ENCODE peak calls at places on chromosomes 13 and 19, in ten cellular contexts. One of them, this sample, is unnamed.

GRCh38 chr19:45253396-45254027 is 2.4 kb downstream of the MARK4 start:
- DNase-seq in adrenal gland: no peak
- DNase-seq in uterus: no peak
- DNase-seq in Peyer's patch: no peak
- DNase-seq in gastrocnemius medialis: no peak
- DNase-seq in ovary: no peak
- DNase-seq in heart left ventricle: no peak
- DNase-seq in breast epithelium: no peak
- DNase-seq in testis: no peak
- DNase-seq in lower leg skin: no peak
- DNase-seq in this sample: no peak

GRCh38 chr13:110116072-110116487 is 190.9 kb downstream of the COL4A1 start:
- DNase-seq in heart left ventricle: peak
- DNase-seq in testis: peak
- DNase-seq in lower leg skin: peak
- DNase-seq in uterus: peak
- DNase-seq in breast epithelium: no peak
- DNase-seq in gastrocnemius medialis: no peak
- DNase-seq in ovary: peak
- DNase-seq in Peyer's patch: no peak
- DNase-seq in adrenal gland: peak
- DNase-seq in this sample: peak

GRCh38 chr13:64723735-64724134 is 2506.4 kb downstream of the PCDH9 start:
- DNase-seq in Peyer's patch: no peak
- DNase-seq in uterus: no peak
- DNase-seq in gastrocnemius medialis: no peak
- DNase-seq in adrenal gland: no peak
- DNase-seq in breast epithelium: no peak
- DNase-seq in heart left ventricle: no peak
- DNase-seq in lower leg skin: no peak
- DNase-seq in ovary: no peak
- DNase-seq in testis: no peak
- DNase-seq in this sample: no peak

GRCh38 chr19:55688422-55689218 is 13.6 kb downstream of the EPN1 start:
- DNase-seq in testis: peak
- DNase-seq in gastrocnemius medialis: no peak
- DNase-seq in adrenal gland: peak
- DNase-seq in ovary: no peak
- DNase-seq in Peyer's patch: no peak
- DNase-seq in heart left ventricle: no peak
- DNase-seq in lower leg skin: no peak
- DNase-seq in uterus: no peak
- DNase-seq in breast epithelium: no peak
- DNase-seq in this sample: no peak

GRCh38 chr19:18594096-18594823 is 5.7 kb downstream of the REX1BD start:
- DNase-seq in uterus: peak
- DNase-seq in ovary: peak
- DNase-seq in gastrocnemius medialis: peak
- DNase-seq in Peyer's patch: peak
- DNase-seq in lower leg skin: no peak
- DNase-seq in testis: peak
- DNase-seq in heart left ventricle: peak
- DNase-seq in adrenal gland: peak
- DNase-seq in breast epithelium: peak
- DNase-seq in this sample: peak

GRCh38 chr13:99982021-99982740 is 597 bp downstream of the ZIC2 start:
- DNase-seq in ovary: no peak
- DNase-seq in adrenal gland: no peak
- DNase-seq in uterus: no peak
- DNase-seq in Peyer's patch: no peak
- DNase-seq in gastrocnemius medialis: no peak
- DNase-seq in heart left ventricle: no peak
- DNase-seq in breast epithelium: no peak
- DNase-seq in lower leg skin: no peak
- DNase-seq in testis: no peak
- DNase-seq in this sample: no peak

GRCh38 chr13:102517959-102518358 is 78.8 kb upstream of the TPP2 start:
- DNase-seq in Peyer's patch: no peak
- DNase-seq in lower leg skin: no peak
- DNase-seq in adrenal gland: no peak
- DNase-seq in heart left ventricle: no peak
- DNase-seq in gastrocnemius medialis: no peak
- DNase-seq in ovary: no peak
- DNase-seq in breast epithelium: no peak
- DNase-seq in testis: no peak
- DNase-seq in uterus: no peak
- DNase-seq in this sample: no peak

GRCh38 chr13:108083056-108083455 is 132.3 kb downstream of the LIG4 start:
- DNase-seq in uterus: no peak
- DNase-seq in heart left ventricle: no peak
- DNase-seq in Peyer's patch: no peak
- DNase-seq in gastrocnemius medialis: no peak
- DNase-seq in testis: no peak
- DNase-seq in breast epithelium: no peak
- DNase-seq in lower leg skin: no peak
- DNase-seq in ovary: no peak
- DNase-seq in adrenal gland: no peak
- DNase-seq in this sample: no peak

GRCh38 chr13:44362394-44363040 is 11.1 kb upstream of the SERP2 start:
- DNase-seq in breast epithelium: no peak
- DNase-seq in Peyer's patch: no peak
- DNase-seq in uterus: no peak
- DNase-seq in ovary: no peak
- DNase-seq in heart left ventricle: no peak
- DNase-seq in lower leg skin: no peak
- DNase-seq in testis: no peak
- DNase-seq in adrenal gland: no peak
- DNase-seq in gastrocnemius medialis: no peak
- DNase-seq in this sample: no peak

DNA sequence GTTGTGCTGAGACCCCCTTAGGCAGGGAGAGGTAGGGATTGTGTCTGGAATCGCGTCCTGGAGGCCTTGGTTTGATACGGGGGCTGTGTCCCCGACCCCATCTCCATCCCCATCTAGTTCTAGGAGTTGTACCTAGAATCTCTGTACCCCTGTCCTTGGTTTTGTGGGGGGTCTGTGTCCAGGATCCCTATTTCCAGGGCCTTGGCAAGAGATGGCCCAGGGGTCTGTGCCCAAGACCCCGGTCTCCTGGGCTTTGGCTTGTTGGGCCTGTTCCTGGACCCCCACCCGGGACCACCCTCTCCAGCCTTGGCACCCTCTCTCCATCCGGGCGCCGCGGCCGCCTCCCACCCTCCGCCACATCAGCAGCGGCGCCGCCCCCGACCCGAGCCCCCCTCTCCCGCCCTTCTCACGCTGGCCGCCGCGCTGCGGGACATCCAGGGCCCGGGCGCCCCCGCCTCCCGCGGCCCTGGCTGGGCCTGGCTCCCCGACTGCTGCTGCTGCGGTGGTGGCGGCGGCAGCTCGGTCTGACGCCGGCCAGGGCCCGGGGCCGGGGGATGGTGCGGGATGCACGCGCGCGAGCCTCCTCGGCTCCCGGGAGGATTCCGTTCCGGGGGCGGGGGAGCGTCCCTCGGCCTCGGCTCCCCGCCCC is at the start of gene NUMBL:
- DNase-seq in ovary: no peak
- DNase-seq in gastrocnemius medialis: no peak
- DNase-seq in uterus: no peak
- DNase-seq in testis: no peak
- DNase-seq in lower leg skin: no peak
- DNase-seq in heart left ventricle: no peak
- DNase-seq in breast epithelium: no peak
- DNase-seq in Peyer's patch: no peak
- DNase-seq in adrenal gland: no peak
- DNase-seq in this sample: no peak
- TF ChIP-seq POLR2A in ovary: peak
- TF ChIP-seq POLR2A in gastrocnemius medialis: peak
- TF ChIP-seq POLR2A in uterus: peak
- TF ChIP-seq POLR2A in testis: peak
- TF ChIP-seq POLR2A in lower leg skin: no peak
- TF ChIP-seq POLR2A in heart left ventricle: no peak
- TF ChIP-seq POLR2A in breast epithelium: no peak
- TF ChIP-seq POLR2A in Peyer's patch: no peak
- TF ChIP-seq POLR2A in adrenal gland: peak
- TF ChIP-seq POLR2A in this sample: no peak

DNA sequence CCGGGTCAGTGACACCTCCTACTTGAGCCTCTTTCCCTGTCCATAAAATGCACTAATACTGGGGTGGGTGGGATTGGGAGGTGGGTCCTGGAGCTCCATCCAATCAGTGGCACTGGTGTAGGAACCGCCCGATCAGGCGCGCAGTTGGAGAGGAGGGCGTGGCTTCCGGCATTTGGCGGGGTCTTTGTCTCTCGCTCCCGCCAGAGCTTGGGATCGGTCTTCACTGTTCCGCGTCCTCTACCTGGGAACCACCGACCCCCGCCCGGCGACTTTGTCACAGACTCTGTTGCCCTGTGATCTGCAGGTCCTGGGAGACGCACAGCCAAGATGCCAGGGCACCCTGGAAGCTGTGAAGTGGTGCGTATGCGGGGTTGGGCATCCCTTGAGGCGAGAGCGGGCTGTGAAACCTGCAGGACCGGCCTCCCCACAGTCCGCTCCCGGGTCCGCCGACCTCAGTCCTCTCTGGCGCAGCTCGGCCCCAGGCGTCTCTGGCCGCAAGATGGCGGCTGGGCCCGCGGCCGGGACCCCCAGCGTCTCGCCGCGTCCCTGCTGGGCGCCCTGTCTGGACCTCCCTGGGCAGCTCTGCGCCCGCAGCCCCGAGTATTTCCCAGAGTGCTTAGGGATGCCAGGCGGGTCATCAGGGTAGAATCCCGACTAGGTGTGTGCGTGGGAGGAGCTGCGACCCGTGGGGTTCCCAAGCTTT is 41.6 kb upstream of the ZNF730 start:
- DNase-seq in testis: peak
- DNase-seq in ovary: peak
- DNase-seq in uterus: peak
- DNase-seq in gastrocnemius medialis: no peak
- DNase-seq in lower leg skin: peak
- DNase-seq in adrenal gland: peak
- DNase-seq in Peyer's patch: no peak
- DNase-seq in heart left ventricle: peak
- DNase-seq in breast epithelium: no peak
- DNase-seq in this sample: peak
- TF ChIP-seq POLR2A in testis: no peak
- TF ChIP-seq POLR2A in ovary: no peak
- TF ChIP-seq POLR2A in uterus: no peak
- TF ChIP-seq POLR2A in gastrocnemius medialis: no peak
- TF ChIP-seq POLR2A in lower leg skin: no peak
- TF ChIP-seq POLR2A in adrenal gland: no peak
- TF ChIP-seq POLR2A in Peyer's patch: no peak
- TF ChIP-seq POLR2A in heart left ventricle: no peak
- TF ChIP-seq POLR2A in breast epithelium: no peak
- TF ChIP-seq POLR2A in this sample: no peak

DNA sequence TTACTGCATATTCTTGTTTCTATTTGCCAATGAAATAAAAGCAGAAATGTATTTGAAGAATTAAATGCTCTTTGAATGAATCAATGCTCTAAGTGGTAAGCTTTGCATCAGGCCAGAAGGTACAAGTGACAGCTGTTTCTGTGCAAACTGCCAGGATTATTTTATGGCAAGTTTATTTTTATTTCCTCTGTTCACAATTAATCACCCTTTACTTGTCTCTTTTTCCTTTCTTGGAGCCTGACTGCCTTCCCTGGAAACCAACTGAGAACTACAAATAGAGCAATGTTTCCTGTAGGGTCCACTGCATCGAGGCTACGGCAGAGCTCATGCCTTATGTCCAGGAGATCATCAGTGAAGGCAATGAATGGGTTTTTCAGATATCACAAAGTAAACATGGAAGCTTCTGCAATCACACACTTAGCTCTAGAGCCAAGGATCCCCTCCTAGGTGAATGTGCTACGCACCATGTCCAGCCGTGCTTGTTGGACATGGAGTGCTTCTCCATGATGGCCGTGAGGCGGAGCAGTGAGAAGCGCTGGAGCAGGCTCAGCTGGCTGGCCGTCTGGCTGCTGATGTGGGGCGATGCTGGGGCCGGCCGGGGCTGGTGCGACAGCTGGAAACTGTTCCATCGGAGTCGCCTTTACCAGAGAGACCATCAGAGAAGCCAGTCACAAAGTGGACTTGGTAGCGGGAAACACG is 110.8 kb downstream of the KL start:
- DNase-seq in breast epithelium: no peak
- DNase-seq in gastrocnemius medialis: peak
- DNase-seq in adrenal gland: no peak
- DNase-seq in testis: no peak
- DNase-seq in ovary: no peak
- DNase-seq in lower leg skin: no peak
- DNase-seq in Peyer's patch: no peak
- DNase-seq in uterus: peak
- DNase-seq in heart left ventricle: peak
- DNase-seq in this sample: peak
- TF ChIP-seq POLR2A in breast epithelium: no peak
- TF ChIP-seq POLR2A in gastrocnemius medialis: no peak
- TF ChIP-seq POLR2A in adrenal gland: no peak
- TF ChIP-seq POLR2A in testis: no peak
- TF ChIP-seq POLR2A in ovary: no peak
- TF ChIP-seq POLR2A in lower leg skin: no peak
- TF ChIP-seq POLR2A in Peyer's patch: no peak
- TF ChIP-seq POLR2A in uterus: no peak
- TF ChIP-seq POLR2A in heart left ventricle: no peak
- TF ChIP-seq POLR2A in this sample: no peak

GRCh38 chr13:33351324-33351723 is 65.8 kb upstream of the STARD13 start:
- DNase-seq in uterus: no peak
- DNase-seq in Peyer's patch: no peak
- DNase-seq in gastrocnemius medialis: no peak
- DNase-seq in testis: no peak
- DNase-seq in breast epithelium: no peak
- DNase-seq in heart left ventricle: no peak
- DNase-seq in ovary: no peak
- DNase-seq in adrenal gland: no peak
- DNase-seq in lower leg skin: no peak
- DNase-seq in this sample: no peak

GRCh38 chr13:33349314-33349995 is 63.9 kb upstream of the STARD13 start:
- DNase-seq in ovary: peak
- DNase-seq in gastrocnemius medialis: peak
- DNase-seq in testis: peak
- DNase-seq in uterus: peak
- DNase-seq in heart left ventricle: no peak
- DNase-seq in Peyer's patch: no peak
- DNase-seq in lower leg skin: no peak
- DNase-seq in adrenal gland: no peak
- DNase-seq in breast epithelium: no peak
- DNase-seq in this sample: no peak

GRCh38 chr13:33348366-33348765 is 62.8 kb upstream of the STARD13 start:
- DNase-seq in adrenal gland: no peak
- DNase-seq in Peyer's patch: no peak
- DNase-seq in lower leg skin: no peak
- DNase-seq in gastrocnemius medialis: no peak
- DNase-seq in breast epithelium: no peak
- DNase-seq in uterus: no peak
- DNase-seq in heart left ventricle: no peak
- DNase-seq in ovary: no peak
- DNase-seq in testis: no peak
- DNase-seq in this sample: no peak

GRCh38 chr13:33352023-33352422 is 66.5 kb upstream of the STARD13 start:
- DNase-seq in gastrocnemius medialis: no peak
- DNase-seq in ovary: no peak
- DNase-seq in heart left ventricle: no peak
- DNase-seq in uterus: no peak
- DNase-seq in Peyer's patch: no peak
- DNase-seq in lower leg skin: no peak
- DNase-seq in testis: no peak
- DNase-seq in adrenal gland: no peak
- DNase-seq in breast epithelium: no peak
- DNase-seq in this sample: no peak

GRCh38 chr13:33349996-33350826 is 64.7 kb upstream of the STARD13 start:
- DNase-seq in adrenal gland: peak
- DNase-seq in ovary: peak
- DNase-seq in uterus: peak
- DNase-seq in breast epithelium: peak
- DNase-seq in gastrocnemius medialis: peak
- DNase-seq in lower leg skin: peak
- DNase-seq in testis: peak
- DNase-seq in heart left ventricle: peak
- DNase-seq in Peyer's patch: no peak
- DNase-seq in this sample: peak
- TF ChIP-seq POLR2A in adrenal gland: peak
- TF ChIP-seq POLR2A in ovary: no peak
- TF ChIP-seq POLR2A in uterus: peak
- TF ChIP-seq POLR2A in breast epithelium: peak
- TF ChIP-seq POLR2A in gastrocnemius medialis: peak
- TF ChIP-seq POLR2A in lower leg skin: no peak
- TF ChIP-seq POLR2A in testis: no peak
- TF ChIP-seq POLR2A in heart left ventricle: no peak
- TF ChIP-seq POLR2A in Peyer's patch: no peak
- TF ChIP-seq POLR2A in this sample: peak

This sample was measured in body of pancreas.